ENCODE peak calls at places on chromosome 2, in eight cellular contexts. C, V, X, S, N, I, Q and W are unnamed samples.

GRCh38 chr2:192286093-192286701 is 91.5 kb upstream of the TMEFF2 start:
- DNase-seq in C (no peak), V (peak), X (no peak), S (no peak), N (peak), I (peak), Q (no peak), W (no peak)

GRCh38 chr2:12317853-12318426 is 398.8 kb upstream of the TRIB2 start:
- DNase-seq in C (no peak), V (no peak), X (no peak), S (no peak), N (peak), I (no peak), Q (no peak), W (no peak)

GRCh38 chr2:68719912-68720311 is 14.7 kb upstream of the ARHGAP25 start:
- DNase-seq in C (no peak), V (no peak), X (no peak), S (no peak), N (no peak), I (no peak), Q (no peak), W (no peak)

GRCh38 chr2:231331533-231331932 is 64.0 kb upstream of the B3GNT7 start:
- DNase-seq in C (no peak), V (no peak), X (no peak), S (no peak), N (no peak), I (no peak), Q (no peak), W (no peak)

GRCh38 chr2:33495683-33496082 is 19.2 kb downstream of the RASGRP3 start:
- DNase-seq in C (no peak), V (no peak), X (no peak), S (no peak), N (no peak), I (no peak), Q (no peak), W (no peak)

GRCh38 chr2:237253046-237253723 is 160.8 kb downstream of the COL6A3 start:
- DNase-seq in C (no peak), V (no peak), X (no peak), S (no peak), N (no peak), I (peak), Q (no peak), W (no peak)

GRCh38 chr2:38433607-38433975 is 56.5 kb upstream of the ATL2 start:
- DNase-seq in C (no peak), V (no peak), X (no peak), S (no peak), N (no peak), I (no peak), Q (no peak), W (no peak)

GRCh38 chr2:239910851-239911629 is 114.1 kb downstream of the NDUFA10 start:
- DNase-seq in C (no peak), V (no peak), X (no peak), S (peak), N (no peak), I (no peak), Q (no peak), W (no peak)

GRCh38 chr2:74119912-74120825 is 27.5 kb downstream of the BOLA3 start:
- DNase-seq in C (peak), V (peak), X (peak), S (peak), N (peak), I (peak), Q (peak), W (peak)

GRCh38 chr2:173978447-173978846 is 13.3 kb upstream of the SP3 start:
- DNase-seq in C (peak), V (peak), X (no peak), S (no peak), N (peak), I (no peak), Q (no peak), W (no peak)

GRCh38 chr2:215020283-215020682 is 118.1 kb downstream of the ABCA12 start:
- DNase-seq in C (no peak), V (no peak), X (no peak), S (no peak), N (no peak), I (no peak), Q (no peak), W (no peak)

GRCh38 chr2:2147024-2147900 is 183.8 kb downstream of the MYT1L start:
- DNase-seq in C (no peak), V (peak), X (no peak), S (no peak), N (no peak), I (no peak), Q (no peak), W (no peak)

GRCh38 chr2:171793691-171794678 is 100.1 kb downstream of the SLC25A12 start:
- DNase-seq in C (no peak), V (no peak), X (no peak), S (no peak), N (no peak), I (peak), Q (no peak), W (no peak)

GRCh38 chr2:133486706-133487305 is 81.5 kb downstream of the NCKAP5 start:
- DNase-seq in C (no peak), V (peak), X (no peak), S (no peak), N (peak), I (no peak), Q (no peak), W (no peak)

GRCh38 chr2:28336264-28336992 is 56.2 kb upstream of the FOSL2 start:
- DNase-seq in C (no peak), V (no peak), X (no peak), S (no peak), N (no peak), I (no peak), Q (no peak), W (no peak)

GRCh38 chr2:227932403-227932802 is 61.0 kb downstream of the DAW1 start:
- DNase-seq in C (no peak), V (no peak), X (no peak), S (no peak), N (no peak), I (no peak), Q (no peak), W (no peak)